ENCODE peak calls at places on chromosomes 5 and 9, in ten cellular contexts. N is spleen, F is A549, T is body of pancreas, S is transverse colon, Z is NB4, H is HCT116, B is lower leg skin, L is H1, J is adrenal gland. Q is an unnamed sample.

GRCh38 chr9:16202913-16203734 is 650.3 kb downstream of the CCDC171 start:
- DNase-seq in S (no peak), F (peak; percentile 87), H (no peak), T (no peak), N (no peak), B (no peak), Z (no peak), L (no peak), J (no peak), Q (no peak)

GRCh38 chr5:56900395-56900794 is 9.0 kb upstream of the SETD9 start:
- DNase-seq in J (no peak), L (no peak), B (no peak), F (no peak), T (no peak), S (no peak), Z (peak; percentile 81), H (no peak), N (no peak), Q (no peak)

GRCh38 chr5:77251921-77252320 is 41.4 kb downstream of the PDE8B start:
- DNase-seq in J (no peak), Z (no peak), L (no peak), B (no peak), T (no peak), S (no peak), H (no peak), N (no peak), F (no peak), Q (no peak)

GRCh38 chr5:135375040-135375439 is 24.0 kb downstream of the MACROH2A1 start:
- DNase-seq in T (no peak), S (no peak), J (no peak), L (no peak), Z (peak; percentile 22), F (no peak), N (peak; percentile 25), B (peak; percentile 42), H (no peak), Q (no peak)

GRCh38 chr9:125744616-125745387 is 2.4 kb upstream of the PBX3 start:
- DNase-seq in Z (no peak), S (no peak), F (no peak), B (peak; percentile 21), T (no peak), J (no peak), L (no peak), H (no peak), N (no peak), Q (no peak)

GRCh38 chr9:129506892-129507291 is 114.0 kb downstream of the C9orf50 start:
- DNase-seq in L (no peak), B (no peak), Z (peak; percentile 39), T (peak; percentile 57), H (no peak), F (no peak), N (peak; percentile 13), S (no peak), J (peak; percentile 77), Q (no peak)

GRCh38 chr5:82011761-82012160 is 39.9 kb downstream of the ATG10 start:
- DNase-seq in Z (no peak), N (no peak), T (no peak), H (no peak), L (no peak), B (no peak), J (no peak), S (no peak), F (no peak), Q (no peak)

GRCh38 chr9:123111977-123112869 is 78.8 kb downstream of the GPR21 start:
- DNase-seq in B (no peak), F (no peak), J (peak; percentile 46), S (no peak), T (peak; percentile 19), N (peak; percentile 79), Z (no peak), H (no peak), L (no peak), Q (no peak)

GRCh38 chr5:142853682-142854081 is 83.5 kb downstream of the ARHGAP26 start:
- DNase-seq in T (no peak), N (no peak), L (no peak), B (no peak), S (no peak), H (no peak), Z (no peak), F (no peak), J (no peak), Q (no peak)

GRCh38 chr9:109862452-109862851 is 82.5 kb downstream of the PALM2AKAP2 start:
- DNase-seq in F (no peak), N (no peak), L (no peak), T (no peak), J (no peak), B (no peak), H (no peak), S (no peak), Z (no peak), Q (no peak)

GRCh38 chr9:71768388-71769174 is at the start of gene CEMIP2:
- DNase-seq in T (peak; percentile 94), N (peak; percentile 99), L (peak; percentile 90), H (peak; percentile 62), Z (peak; percentile 78), F (peak; percentile 60), S (peak; percentile 94), J (peak; percentile 94), B (peak; percentile 98), Q (peak; percentile 94)

GRCh38 chr9:71766663-71767062 is 1.6 kb downstream of the CEMIP2 start:
- DNase-seq in H (no peak), J (no peak), N (no peak), L (no peak), Z (no peak), T (no peak), F (no peak), S (no peak), B (no peak), Q (peak; percentile 49)

GRCh38 chr9:71767421-71768321 is 642 bp downstream of the CEMIP2 start:
- DNase-seq in H (no peak), B (peak; percentile 87), J (peak; percentile 31), S (peak; percentile 47), N (peak; percentile 88), L (peak; percentile 63), F (no peak), Z (no peak), T (peak; percentile 37), Q (peak; percentile 62)

GRCh38 chr9:71772726-71773125 is 4.4 kb upstream of the CEMIP2 start:
- DNase-seq in F (no peak), T (no peak), J (no peak), S (no peak), H (no peak), N (no peak), L (no peak), Z (no peak), B (no peak), Q (no peak)

DNA sequence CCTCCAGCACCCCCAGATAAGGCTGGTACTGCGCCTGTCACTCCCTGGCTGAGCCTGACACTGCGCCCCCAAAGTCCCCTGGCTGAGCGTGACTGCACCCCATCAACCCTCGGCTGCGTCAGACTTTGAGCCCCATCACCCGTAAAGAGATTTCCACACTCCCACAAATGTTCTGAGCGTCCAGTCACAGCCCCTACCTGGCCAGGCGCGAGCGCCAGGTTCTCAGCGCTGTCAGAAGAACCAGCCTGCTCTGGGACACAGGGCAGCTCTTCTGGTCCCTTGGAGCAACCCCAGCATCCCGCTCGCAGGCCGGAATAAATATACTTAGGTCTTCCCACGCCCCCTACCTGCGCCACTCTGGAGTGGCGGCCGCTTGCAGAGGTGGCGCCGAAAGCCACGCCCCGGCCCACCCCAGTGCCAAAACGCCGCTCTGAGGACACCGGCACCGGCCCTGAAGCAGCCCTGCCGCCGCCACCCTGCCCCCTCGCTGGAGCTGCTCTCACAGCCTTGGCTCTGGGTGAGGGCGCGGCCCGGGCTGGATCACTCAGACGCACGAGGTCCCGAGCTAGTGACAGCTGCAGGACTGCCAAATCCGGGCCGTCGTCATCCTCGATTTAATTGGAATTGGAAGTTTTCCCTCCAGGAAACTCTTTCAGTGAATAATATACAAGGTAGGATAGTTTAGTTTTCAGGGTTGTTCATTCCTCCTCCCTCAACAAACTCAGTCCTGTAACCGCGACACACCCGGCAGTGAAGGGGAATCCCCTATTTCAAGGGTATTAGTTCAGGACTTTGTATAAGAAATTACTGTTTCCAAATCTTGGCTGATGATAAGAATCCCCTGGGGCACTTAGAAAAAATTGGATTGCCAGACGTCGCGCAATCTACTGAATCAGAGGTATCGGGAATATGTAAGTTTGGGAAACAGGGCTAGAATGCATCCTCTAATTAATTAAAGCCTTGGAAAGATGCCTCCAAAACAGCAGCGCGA is 1.2 kb upstream of the CEMIP2 start:
- DNase-seq in L (peak; percentile 88), H (peak; percentile 75), S (peak; percentile 86), Z (peak; percentile 14), N (peak; percentile 96), T (peak; percentile 98), B (peak; percentile 98), J (peak; percentile 94), F (peak; percentile 49), Q (peak; percentile 77)
- TF ChIP-seq POLR2A in L (no peak), H (no peak), S (peak; percentile 29), Z (no peak), N (peak; percentile 50), T (peak; percentile 67), B (no peak), J (no peak), F (peak; percentile 59), Q (no peak)

GRCh38 chr9:89787595-89787994 is 182.8 kb downstream of the GADD45G start:
- DNase-seq in Z (no peak), J (no peak), B (no peak), H (no peak), L (no peak), N (no peak), F (no peak), S (no peak), T (no peak), Q (no peak)
- TF ChIP-seq POLR2A in Z (no peak), J (no peak), B (no peak), H (no peak), L (no peak), N (no peak), F (no peak), S (no peak), T (no peak), Q (no peak)

DNA sequence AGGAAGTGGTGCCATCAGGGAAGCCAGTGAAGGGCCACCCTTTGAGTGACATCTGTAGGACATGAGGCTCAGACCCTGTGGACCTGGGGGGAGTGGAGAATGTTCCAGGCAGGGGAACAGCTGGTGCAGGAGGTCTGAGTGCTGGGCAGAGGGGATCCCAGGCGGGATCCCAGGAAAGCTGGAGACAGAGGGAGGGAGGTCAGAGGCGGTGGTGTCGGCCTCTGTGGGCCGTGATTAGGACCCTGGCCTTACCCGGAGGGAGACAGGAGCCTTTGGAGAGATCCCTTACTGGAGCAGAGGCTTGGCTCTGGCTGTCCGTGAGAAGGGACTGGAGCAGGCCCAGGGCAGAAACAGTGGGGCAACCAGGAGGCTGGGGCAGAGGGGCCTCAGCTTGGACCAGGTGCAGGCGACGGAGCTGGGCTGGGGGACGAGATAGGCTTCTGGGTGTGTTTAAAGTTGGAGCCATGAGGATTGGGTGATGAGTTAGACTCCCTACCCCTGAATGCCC is 12.1 kb upstream of the GRHPR start:
- DNase-seq in L (no peak), N (peak; percentile 69), J (no peak), Z (no peak), H (no peak), T (no peak), F (no peak), S (no peak), B (no peak), Q (no peak)
- TF ChIP-seq POLR2A in L (no peak), N (no peak), J (no peak), Z (no peak), H (no peak), T (no peak), F (no peak), S (no peak), B (no peak), Q (no peak)

DNA sequence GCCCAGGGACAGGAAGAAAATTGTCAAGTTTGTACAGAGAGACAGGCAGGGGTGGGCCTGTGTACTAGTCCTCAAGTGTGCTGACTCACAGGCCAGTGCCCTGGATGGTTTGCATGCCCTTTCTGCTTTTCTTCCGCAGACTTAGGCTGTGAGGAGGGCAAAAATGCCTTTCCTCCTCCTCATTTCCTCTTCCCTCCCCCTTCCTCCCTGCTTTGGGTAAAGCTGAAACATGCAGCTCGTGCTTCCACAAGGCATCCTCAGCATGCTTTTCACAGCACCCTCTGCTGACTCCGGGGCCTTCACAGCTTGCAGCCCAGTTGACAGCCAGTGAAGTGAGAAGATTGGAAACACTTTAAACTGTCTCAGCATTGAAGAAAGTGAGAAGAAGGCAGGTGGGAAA is 138.6 kb downstream of the GRIA1 start:
- DNase-seq in B (no peak), S (no peak), H (peak; percentile 26), T (peak; percentile 9), Z (peak; percentile 1), F (no peak), J (peak; percentile 44), N (no peak), L (peak; percentile 50), Q (no peak)
- TF ChIP-seq POLR2A in B (no peak), S (no peak), H (no peak), T (no peak), Z (no peak), F (no peak), J (no peak), N (no peak), L (no peak), Q (no peak)